ENCODE peak calls at places on chromosomes 6 and 20, in five cellular contexts. C is H1, D is GM12878, M is HepG2, S is K562. B is an unnamed sample. For H3K9me3, the result is how much of the 10 kb centered on the place peaks cover.

GRCh38 chr6:35568967-35569606 is 56.4 kb upstream of the TULP1 start:
- DNase-seq in C (peak), M (peak), D (no peak), S (peak), B (no peak)

GRCh38 chr6:15588966-15589634 is 73.7 kb downstream of the DTNBP1 start:
- DNase-seq in C (no peak), S (no peak), M (no peak), D (no peak), B (no peak)

GRCh38 chr20:23145281-23145700 is 59.2 kb upstream of the CD93 start:
- DNase-seq in D (no peak), C (no peak), S (no peak), M (no peak), B (no peak)

GRCh38 chr6:157236040-157236725 is 87.1 kb downstream of the TMEM242 start:
- DNase-seq in D (no peak), C (peak), M (no peak), S (no peak), B (no peak)

GRCh38 chr6:136593748-136594490 is 43.7 kb upstream of the MAP7 start:
- DNase-seq in M (peak), D (peak), C (no peak), S (peak), B (peak)

GRCh38 chr20:45157977-45158376 is 16.7 kb upstream of the PI3 start:
- DNase-seq in C (no peak), M (no peak), D (no peak), S (no peak), B (peak)

GRCh38 chr6:2938004-2938631 is 33.2 kb downstream of the SERPINB6 start:
- DNase-seq in C (peak), M (no peak), D (no peak), S (no peak), B (no peak)

GRCh38 chr20:23349338-23350006 is 1.1 kb upstream of the NXT1 start:
- DNase-seq in M (no peak), C (no peak), S (no peak), D (no peak), B (no peak)

GRCh38 chr20:24381886-24382285 is 87.5 kb upstream of the SYNDIG1 start:
- DNase-seq in D (no peak), C (no peak), S (no peak), M (no peak), B (no peak)

GRCh38 chr6:155909710-155910109 is 454.1 kb upstream of the NOX3 start:
- DNase-seq in S (no peak), D (no peak), C (no peak), M (no peak), B (no peak)

GRCh38 chr20:26209171-26209941 is 512.7 kb upstream of the ZNF337 start:
- DNase-seq in D (no peak), M (no peak), S (no peak), C (peak), B (no peak)

GRCh38 chr20:25514747-25515340 is 70.5 kb downstream of the NINL start:
- DNase-seq in M (no peak), C (no peak), D (no peak), S (no peak), B (no peak)

GRCh38 chr20:841568-842546 is 8.3 kb downstream of the FAM110A start:
- DNase-seq in M (no peak), S (no peak), D (no peak), C (peak), B (no peak)

GRCh38 chr6:27415898-27416297 is 27.3 kb downstream of the ZNF391 start:
- DNase-seq in S (no peak), C (no peak), D (no peak), M (no peak), B (no peak)

GRCh38 chr6:27422651-27423332 is 34.2 kb downstream of the ZNF391 start:
- DNase-seq in D (no peak), M (no peak), S (no peak), C (peak), B (no peak)

GRCh38 chr6:27414996-27415395 is 26.4 kb downstream of the ZNF391 start:
- DNase-seq in C (no peak), M (no peak), D (no peak), S (no peak), B (no peak)

GRCh38 chr6:27414300-27414699 is 25.7 kb downstream of the ZNF391 start:
- DNase-seq in C (no peak), S (no peak), M (no peak), D (no peak), B (no peak)

GRCh38 chr6:27419363-27419762 is 30.8 kb downstream of the ZNF391 start:
- DNase-seq in S (no peak), D (no peak), C (no peak), M (no peak), B (no peak)
- H3K9me3 ChIP-seq in S (under half), D (under half), C (under half), M (under half), B (under half)

DNA sequence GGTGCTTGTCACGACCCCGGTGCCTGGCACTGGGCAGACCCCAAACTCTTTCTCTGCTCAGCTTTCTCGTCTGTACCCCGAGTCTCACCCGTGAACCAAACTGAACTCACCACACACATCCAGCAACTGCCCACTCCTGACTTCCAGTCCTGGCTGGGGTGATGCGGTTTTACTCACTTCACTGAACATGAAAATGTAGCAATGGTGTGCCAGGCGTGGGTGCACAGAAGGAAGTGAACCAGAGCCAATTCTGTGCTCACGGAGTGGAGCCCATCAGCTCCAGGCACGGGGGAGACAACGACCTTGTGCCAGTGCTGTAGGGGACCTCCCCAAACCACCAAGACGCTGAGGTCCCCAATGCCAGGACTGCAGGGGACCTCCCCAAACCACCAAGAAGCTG is 78.7 kb upstream of the AFDN start:
- DNase-seq in M (no peak), D (no peak), S (no peak), C (no peak), B (no peak)
- TF ChIP-seq SP1 in M (no peak), D (no peak), S (no peak), C (no peak), B (no peak)

GRCh38 chr20:32775240-32775991 is 13.2 kb downstream of the DNMT3B start:
- DNase-seq in C (no peak), M (no peak), D (no peak), S (no peak), B (no peak)
- TF ChIP-seq MAX in C (no peak), M (no peak), D (no peak), S (no peak), B (no peak)

DNA sequence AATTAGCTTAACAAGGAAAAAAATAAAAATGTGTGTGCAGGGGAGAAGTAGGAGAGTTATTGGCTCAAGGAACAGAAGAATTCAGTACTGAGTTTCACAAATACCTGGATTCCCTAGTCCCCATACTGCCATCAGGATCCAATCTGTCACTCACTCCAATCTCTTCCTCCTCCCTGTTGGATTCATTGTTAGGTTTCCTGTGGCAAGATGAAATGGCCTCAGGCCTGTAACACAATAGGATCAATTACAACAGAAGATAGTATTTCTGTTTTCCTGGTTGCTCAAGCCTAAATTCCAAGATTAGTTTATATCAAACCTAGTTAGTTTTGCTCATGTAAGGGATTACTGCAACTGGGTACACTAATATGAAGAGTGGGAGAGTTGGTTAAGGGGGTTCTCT is 24.4 kb downstream of the HCRTR2 start:
- DNase-seq in S (no peak), C (no peak), D (no peak), M (no peak), B (no peak)
- H3K9me3 ChIP-seq in S (under half), C (under half), D (under half), M (under half), B (under half)

GRCh38 chr6:42138190-42138589 is 4.2 kb downstream of the C6orf132 start:
- DNase-seq in M (no peak), S (no peak), D (no peak), C (no peak), B (no peak)

GRCh38 chr6:42141603-42142117 is 760 bp downstream of the C6orf132 start:
- DNase-seq in S (no peak), M (no peak), C (no peak), D (no peak), B (no peak)

GRCh38 chr6:42140756-42141602 is 1.4 kb downstream of the C6orf132 start:
- DNase-seq in C (no peak), D (no peak), S (no peak), M (no peak), B (no peak)

GRCh38 chr6:42138630-42139619 is 3.5 kb downstream of the C6orf132 start:
- DNase-seq in S (peak), C (no peak), D (no peak), M (peak), B (no peak)

DNA sequence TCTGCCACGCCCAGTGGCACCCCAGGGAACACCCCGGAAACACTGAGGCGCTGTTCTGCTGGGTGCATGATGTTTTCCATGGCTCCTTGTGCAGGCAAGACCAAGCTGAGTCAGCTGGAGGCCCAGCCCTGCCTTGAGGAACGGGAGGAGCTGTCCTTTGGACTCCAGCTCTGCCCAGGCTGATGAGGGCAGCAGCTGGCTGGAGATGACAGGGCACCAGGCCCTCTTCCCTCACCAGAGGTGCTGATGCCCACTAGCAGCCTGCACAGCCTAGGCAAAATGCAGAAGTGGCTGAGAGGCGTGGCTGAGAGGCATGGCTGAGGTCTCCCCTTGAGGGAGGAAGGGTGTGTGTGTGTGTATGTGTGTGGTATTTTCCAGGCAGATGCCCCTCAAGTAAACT is 2.4 kb downstream of the C6orf132 start:
- DNase-seq in D (no peak), M (no peak), C (no peak), S (no peak), B (no peak)
- TF ChIP-seq SP1 in D (no peak), M (no peak), C (no peak), S (no peak), B (no peak)

DNA sequence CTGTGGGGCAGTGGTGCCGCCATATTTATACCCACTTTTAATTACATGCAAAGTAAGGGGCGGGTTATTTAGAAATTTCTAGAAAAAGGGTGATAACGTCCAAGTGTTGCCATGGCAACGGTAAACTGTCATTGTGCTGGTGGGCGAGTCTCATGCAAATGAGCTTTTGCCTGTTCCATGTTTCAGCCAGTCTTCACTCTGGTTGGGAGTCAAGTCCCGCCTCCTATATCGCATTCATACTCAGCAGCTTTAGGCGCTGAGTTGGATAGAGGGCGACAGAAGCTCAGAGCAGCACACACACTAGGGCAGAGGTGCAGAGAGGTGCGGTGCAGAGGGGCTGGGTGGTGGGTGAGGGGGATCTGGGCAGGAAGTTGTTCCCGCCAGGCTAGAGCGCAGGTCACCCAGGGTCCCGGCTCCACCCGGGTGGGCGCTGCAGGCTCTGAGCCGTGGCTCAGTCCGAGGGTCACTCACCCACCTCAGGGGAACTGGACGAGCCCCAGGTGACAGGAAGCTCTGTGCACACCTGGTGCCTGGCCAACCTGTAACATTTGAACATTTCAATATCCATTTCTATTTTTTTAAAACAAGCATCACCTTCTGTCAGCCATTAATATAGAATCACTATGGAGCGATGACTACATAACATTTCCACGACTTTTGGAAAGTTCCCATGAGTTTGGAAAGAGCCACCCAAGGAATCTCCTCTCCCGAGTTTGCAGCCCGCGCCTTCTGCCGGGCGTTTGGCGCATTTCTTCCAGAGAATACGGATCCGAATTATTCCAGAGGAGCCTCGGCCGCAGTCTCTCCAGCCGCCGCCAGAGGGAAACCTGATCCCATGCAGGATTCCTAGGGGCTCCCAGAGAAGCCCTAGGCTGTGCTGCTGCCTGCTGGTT is 89.1 kb upstream of the PHACTR3 start:
- DNase-seq in C (peak), D (no peak), M (peak), S (peak), B (peak)
- TF ChIP-seq MAX in C (no peak), D (no peak), M (no peak), S (no peak), B (no peak)

GRCh38 chr20:49283703-49284625 is 6.1 kb upstream of the ZNFX1 start:
- DNase-seq in D (no peak), C (no peak), S (peak), M (peak), B (no peak)
- H3K9me3 ChIP-seq in D (under half), C (under half), S (under half), M (under half), B (under half)

DNA sequence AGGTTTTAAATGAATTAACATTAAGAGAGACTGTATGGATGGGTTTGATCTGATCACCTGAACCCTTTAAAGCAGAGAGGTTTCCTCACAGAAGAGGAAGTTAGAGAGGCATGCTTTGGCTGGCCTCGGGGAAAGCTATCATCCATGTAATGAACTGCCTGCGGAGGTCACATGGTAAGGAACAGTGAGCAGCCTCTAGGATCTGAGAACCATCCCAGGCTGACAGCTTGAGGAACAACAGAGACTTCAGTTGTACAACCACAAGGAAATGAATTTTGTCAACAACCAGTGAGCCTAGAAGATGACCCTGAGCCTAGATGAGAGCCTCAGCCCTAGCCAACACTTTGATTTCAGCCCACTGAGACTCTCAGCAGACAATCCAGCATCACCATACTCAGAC is 2.9 kb upstream of the COL21A1 start:
- DNase-seq in C (no peak), M (no peak), D (no peak), S (no peak), B (no peak)
- TF ChIP-seq SP1 in C (no peak), M (no peak), D (no peak), S (no peak), B (no peak)

B was measured in HCT116.